ENCODE peak calls at places on chromosomes 4 and X, in six cellular contexts. D is HepG2, N is K562, T is A549, O is endothelial cell of umbilical vein, X is GM12878. C is an unnamed sample.

GRCh38 chr4:6221851-6222760 is 21.8 kb upstream of the JAKMIP1 start:
- DNase-seq in D (no peak), N (peak), T (no peak), O (no peak), X (no peak), C (no peak)

GRCh38 chr4:71545168-71545567 is 206.3 kb downstream of the SLC4A4 start:
- DNase-seq in D (no peak), N (no peak), T (no peak), O (no peak), X (no peak), C (no peak)

GRCh38 chr4:38765391-38765790 is 17.4 kb downstream of the TLR10 start:
- DNase-seq in D (no peak), N (no peak), T (no peak), O (no peak), X (no peak), C (no peak)

GRCh38 chr4:145623831-145624230 is 4.6 kb downstream of the MMAA start:
- DNase-seq in D (no peak), N (no peak), T (no peak), O (peak), X (no peak), C (no peak)

GRCh38 chr4:115113382-115114106 is at the start of gene NDST4:
- DNase-seq in D (no peak), N (no peak), T (peak), O (no peak), X (no peak), C (no peak)

GRCh38 chrX:151515233-151515632 is 48.2 kb upstream of the PASD1 start:
- DNase-seq in D (no peak), N (peak), T (no peak), O (no peak), X (no peak), C (peak)

GRCh38 chr4:101345271-101345595 is 2.1 kb downstream of the PPP3CA start:
- DNase-seq in D (no peak), N (peak), T (no peak), O (peak), X (no peak), C (peak)

GRCh38 chr4:170089274-170089742 is 448 bp downstream of the AADAT start:
- DNase-seq in D (peak), N (no peak), T (peak), O (peak), X (no peak), C (no peak)

GRCh38 chrX:69493193-69493592 is 10.9 kb upstream of the NALF2 start:
- DNase-seq in D (peak), N (peak), T (peak), O (peak), X (no peak), C (peak)

GRCh38 chrX:104679175-104679574 is 113.2 kb downstream of the IL1RAPL2 start:
- DNase-seq in D (no peak), N (no peak), T (no peak), O (no peak), X (no peak), C (no peak)

GRCh38 chrX:103554687-103555417 is 30.5 kb upstream of the TCEAL4 start:
- DNase-seq in D (no peak), N (peak), T (no peak), O (peak), X (no peak), C (peak)

GRCh38 chr4:156638925-156639605 is 332.5 kb downstream of the PDGFC start:
- DNase-seq in D (no peak), N (no peak), T (no peak), O (no peak), X (no peak), C (no peak)

GRCh38 chrX:43868791-43869190 is 13.5 kb downstream of the MAOB start:
- DNase-seq in D (no peak), N (no peak), T (no peak), O (no peak), X (no peak), C (no peak)

GRCh38 chr4:24527371-24527770 is 57.0 kb downstream of the DHX15 start:
- DNase-seq in D (no peak), N (no peak), T (no peak), O (no peak), X (no peak), C (no peak)

GRCh38 chr4:11252149-11252548 is 176.5 kb downstream of the HS3ST1 start:
- DNase-seq in D (no peak), N (no peak), T (no peak), O (no peak), X (no peak), C (no peak)

GRCh38 chr4:82780398-82781231 is 18.0 kb downstream of the SCD5 start:
- DNase-seq in D (peak), N (peak), T (peak), O (peak), X (no peak), C (no peak)

GRCh38 chrX:103187953-103188475 is 26.9 kb upstream of the BEX4 start:
- DNase-seq in D (no peak), N (no peak), T (no peak), O (no peak), X (no peak), C (no peak)

GRCh38 chr4:145719752-145720624 is 40.0 kb downstream of the C4orf51 start:
- DNase-seq in D (no peak), N (no peak), T (no peak), O (no peak), X (peak), C (no peak)

GRCh38 chrX:66022742-66023725 is 16.8 kb downstream of the VSIG4 start:
- DNase-seq in D (no peak), N (peak), T (peak), O (no peak), X (no peak), C (peak)

GRCh38 chrX:66023726-66024467 is 16.0 kb downstream of the VSIG4 start:
- DNase-seq in D (no peak), N (no peak), T (no peak), O (no peak), X (no peak), C (peak)

GRCh38 chrX:66021407-66021757 is 18.5 kb downstream of the VSIG4 start:
- DNase-seq in D (no peak), N (peak), T (no peak), O (no peak), X (no peak), C (peak)

GRCh38 chrX:66020578-66021406 is 19.1 kb downstream of the VSIG4 start:
- DNase-seq in D (no peak), N (peak), T (no peak), O (no peak), X (no peak), C (peak)

GRCh38 chrX:66021758-66022741 is 17.8 kb downstream of the VSIG4 start:
- DNase-seq in D (no peak), N (peak), T (no peak), O (no peak), X (no peak), C (peak)
- H3K4me3 ChIP-seq in D (no peak), N (no peak), T (no peak), O (no peak), X (no peak), C (no peak)

GRCh38 chrX:50827996-50828395 is 14.0 kb upstream of the SHROOM4 start:
- DNase-seq in D (no peak), N (no peak), T (peak), O (peak), X (no peak), C (no peak)
- TF ChIP-seq MYC in D (no peak), N (no peak), T (no peak), O (no peak), X (no peak), C (no peak)

GRCh38 chr4:37715889-37716402 is 29.8 kb upstream of the RELL1 start:
- DNase-seq in D (no peak), N (no peak), T (no peak), O (peak), X (peak), C (peak)
- TF ChIP-seq MAX in D (no peak), N (no peak), T (no peak), O (no peak), X (no peak), C (no peak)

GRCh38 chrX:153885968-153886903 is at the start of gene L1CAM:
- DNase-seq in D (no peak), N (peak), T (no peak), O (no peak), X (no peak), C (no peak)
- H3K4me3 ChIP-seq in D (no peak), N (no peak), T (peak), O (no peak), X (no peak), C (no peak)

DNA sequence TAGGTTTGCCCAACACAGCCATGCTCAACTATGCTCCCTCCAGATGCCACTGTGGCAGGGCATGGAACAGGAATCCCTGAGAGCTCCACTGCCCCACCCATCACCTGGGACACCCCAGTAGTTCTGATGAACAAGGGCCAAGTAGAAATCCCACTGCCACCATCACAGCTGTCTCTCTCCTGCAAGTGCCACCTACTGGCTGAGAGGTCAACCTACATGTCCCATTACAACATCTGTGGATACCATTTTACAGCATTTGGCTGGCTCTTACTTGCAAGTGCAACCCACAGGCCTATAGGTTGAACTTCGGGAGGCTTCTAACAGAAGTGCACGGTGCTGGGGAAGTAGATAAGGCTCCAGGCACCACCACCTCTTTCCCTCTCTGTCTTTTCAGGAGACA is 142.5 kb downstream of the CXXC4 start:
- DNase-seq in D (peak), N (no peak), T (peak), O (no peak), X (no peak), C (peak)
- TF ChIP-seq MYC in D (no peak), N (no peak), T (no peak), O (no peak), X (no peak), C (no peak)

DNA sequence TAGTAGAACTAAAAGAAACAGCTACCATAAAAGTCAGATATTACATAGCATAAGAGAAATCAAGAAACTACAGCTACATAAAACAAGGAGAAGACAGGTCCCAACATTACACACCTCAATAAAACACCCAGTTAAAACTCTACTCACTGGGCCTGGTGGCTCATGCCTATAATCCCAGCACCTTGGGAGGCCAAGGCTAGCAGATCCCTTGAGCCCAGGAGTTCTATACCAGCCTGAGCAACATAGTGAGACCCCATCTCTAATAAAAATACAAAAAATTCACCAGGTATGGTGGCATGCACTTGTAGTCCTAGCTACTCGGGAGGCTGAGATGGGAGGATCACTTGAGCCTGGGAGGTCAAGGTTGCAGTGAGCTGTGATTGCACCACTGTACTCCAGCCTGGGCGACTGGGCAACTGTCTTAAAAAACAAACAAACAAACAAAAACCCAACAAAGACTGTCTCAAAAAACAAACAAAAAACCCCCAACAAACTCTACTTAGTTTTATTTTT is 15.2 kb upstream of the TXLNG start:
- DNase-seq in D (no peak), N (no peak), T (no peak), O (no peak), X (no peak), C (no peak)
- TF ChIP-seq MAX in D (no peak), N (no peak), T (no peak), O (no peak), X (no peak), C (no peak)

GRCh38 chrX:146144090-146144489 is 326.5 kb downstream of the SLITRK2 start:
- DNase-seq in D (no peak), N (no peak), T (no peak), O (no peak), X (no peak), C (no peak)
- H3K4me3 ChIP-seq in D (no peak), N (no peak), T (no peak), O (no peak), X (no peak), C (no peak)

DNA sequence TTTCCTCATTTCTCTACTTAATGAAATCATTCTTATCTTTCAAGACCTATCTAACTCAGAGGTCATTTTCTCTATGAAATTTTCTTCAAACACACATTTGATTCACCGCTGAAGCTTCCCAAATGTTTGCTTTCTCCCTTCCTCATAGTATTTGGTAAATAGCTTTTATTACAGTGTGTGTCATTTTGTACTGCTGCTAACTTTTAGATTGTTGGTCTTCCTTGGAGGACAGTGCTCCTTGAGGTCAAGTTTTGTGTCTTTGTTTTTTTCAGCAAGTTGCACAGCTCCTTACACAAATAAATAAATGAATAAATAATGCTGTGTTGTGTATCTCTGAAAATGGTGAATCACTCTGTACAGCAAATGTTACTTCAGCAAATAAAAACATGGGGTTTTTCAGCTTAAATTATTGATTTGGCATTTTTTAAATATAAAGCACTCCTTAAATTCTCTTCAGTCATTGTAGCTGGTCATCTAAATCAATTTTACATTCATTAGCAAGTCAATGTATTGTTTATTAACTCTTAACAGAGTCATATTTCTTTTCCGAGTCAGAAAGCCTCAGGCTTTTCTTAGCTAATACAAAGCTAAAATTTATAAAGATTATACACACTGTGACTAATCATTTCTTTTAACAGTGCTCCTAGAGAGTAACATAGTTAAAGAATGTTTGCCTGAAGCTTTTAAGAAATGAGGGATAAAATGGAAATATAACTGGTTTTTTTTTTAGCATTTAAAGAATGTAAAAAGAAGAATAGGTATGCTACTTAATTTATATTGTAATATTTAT is 30.1 kb upstream of the MAD2L1 start:
- DNase-seq in D (no peak), N (no peak), T (peak), O (no peak), X (no peak), C (no peak)
- TF ChIP-seq MYC in D (no peak), N (no peak), T (no peak), O (no peak), X (no peak), C (no peak)

GRCh38 chr4:155604718-155605601 is 61.7 kb upstream of the GUCY1A1 start:
- DNase-seq in D (no peak), N (no peak), T (no peak), O (no peak), X (no peak), C (no peak)
- TF ChIP-seq MAX in D (no peak), N (no peak), T (no peak), O (no peak), X (no peak), C (no peak)